ENCODE peak calls at places on chromosomes 11 and 22, in four cellular contexts. S is AG20443, N is GM06990, W is IMR-90. Z is an unnamed sample.

GRCh38 chr11:74004694-74005615 is 3.9 kb downstream of the UCP3 start:
- DNase-seq in N (no peak), W (no peak), S (no peak), Z (no peak)

GRCh38 chr22:47357086-47357485 is 594.6 kb downstream of the TBC1D22A start:
- DNase-seq in W (no peak), N (no peak), S (peak), Z (no peak)

GRCh38 chr11:77590194-77590591 is 440 bp downstream of the AQP11 start:
- DNase-seq in N (no peak), S (peak), W (peak), Z (peak)

GRCh38 chr11:8103909-8104308 is 22.9 kb downstream of the TUB start:
- DNase-seq in S (no peak), W (no peak), N (no peak), Z (no peak)

GRCh38 chr11:2777396-2777795 is 77.6 kb upstream of the KCNQ1OT1 start:
- DNase-seq in N (no peak), S (peak), W (peak), Z (no peak)

GRCh38 chr22:41857160-41857859 is 24.4 kb downstream of the SREBF2 start:
- DNase-seq in W (peak), S (peak), N (peak), Z (no peak)

GRCh38 chr11:2911088-2912037 is 17.9 kb downstream of the PHLDA2 start:
- DNase-seq in N (no peak), W (no peak), S (no peak), Z (no peak)

GRCh38 chr11:96388891-96389603 is 665 bp downstream of the CCDC82 start:
- DNase-seq in S (peak), N (no peak), W (no peak), Z (no peak)

GRCh38 chr11:65425971-65426838 is 3.6 kb downstream of the NEAT1 start:
- DNase-seq in W (peak), S (no peak), N (peak), Z (no peak)

GRCh38 chr11:1892116-1892515 is 421 bp upstream of the PRR33 start:
- DNase-seq in S (no peak), N (no peak), W (no peak), Z (no peak)

GRCh38 chr22:30178180-30179126 is 68.1 kb downstream of the LIF start:
- DNase-seq in W (no peak), N (no peak), S (peak), Z (no peak)

GRCh38 chr11:115269193-115269592 is 235.0 kb downstream of the CADM1 start:
- DNase-seq in S (no peak), N (no peak), W (no peak), Z (no peak)

GRCh38 chr11:37512156-37512780 is 914.2 kb upstream of the RAG2 start:
- DNase-seq in W (no peak), N (no peak), S (no peak), Z (no peak)

GRCh38 chr11:125201525-125202121 is 37.1 kb downstream of the PKNOX2 start:
- DNase-seq in W (peak), S (no peak), N (no peak), Z (no peak)

GRCh38 chr22:37459211-37459610 is 27.0 kb downstream of the MFNG start:
- DNase-seq in W (no peak), S (no peak), N (no peak), Z (no peak)

GRCh38 chr11:9172394-9172793 is 81.0 kb upstream of the SCUBE2 start:
- DNase-seq in N (no peak), W (no peak), S (no peak), Z (no peak)

GRCh38 chr11:131109256-131109655 is 193.0 kb upstream of the SNX19 start:
- DNase-seq in W (peak), N (no peak), S (peak), Z (no peak)

GRCh38 chr11:22828373-22828772 is 1.2 kb downstream of the SVIP start:
- DNase-seq in S (no peak), W (no peak), N (no peak), Z (no peak)

GRCh38 chr22:45756558-45756957 is 84.9 kb downstream of the ATXN10 start:
- DNase-seq in W (peak), S (no peak), N (no peak), Z (no peak)

GRCh38 chr11:68974421-68975194 is 6.2 kb downstream of the MRGPRD start:
- DNase-seq in S (peak), N (no peak), W (peak), Z (no peak)

GRCh38 chr11:78801161-78801884 is 226.7 kb upstream of the NARS2 start:
- DNase-seq in W (peak), N (no peak), S (peak), Z (peak)

GRCh38 chr11:76578655-76579046 is 91.9 kb downstream of the LRRC32 start:
- DNase-seq in W (no peak), S (no peak), N (no peak), Z (no peak)

GRCh38 chr11:27699926-27700350 is 317 bp downstream of the BDNF start:
- DNase-seq in S (no peak), N (no peak), W (no peak), Z (no peak)

GRCh38 chr11:115201121-115201792 is 303.0 kb downstream of the CADM1 start:
- DNase-seq in S (peak), W (peak), N (no peak), Z (no peak)

GRCh38 chr11:4125141-4125540 is 30.5 kb downstream of the RRM1 start:
- DNase-seq in N (no peak), S (no peak), W (peak), Z (no peak)

GRCh38 chr22:43249789-43250188 is 62.9 kb upstream of the TTLL12 start:
- DNase-seq in S (no peak), N (no peak), W (no peak), Z (no peak)

GRCh38 chr11:69968407-69969347 is 109.4 kb upstream of the ANO1 start:
- DNase-seq in S (no peak), N (no peak), W (no peak), Z (no peak)

GRCh38 chr22:24775769-24776492 is 1.4 kb upstream of the PIWIL3 start:
- DNase-seq in W (peak), N (no peak), S (no peak), Z (no peak)

GRCh38 chr11:128859563-128860441 is 7.3 kb downstream of the KCNJ1 start:
- DNase-seq in W (peak), S (no peak), N (peak), Z (no peak)

Z was measured in NCI-H510A.